ENCODE peak calls at places on chromosomes 3 and 15, in six cellular contexts. C, G, H, I, E and K are unnamed samples.

GRCh38 chr3:73010158-73010557 is 13.5 kb downstream of the PPP4R2 start:
- DNase-seq in C (no peak), G (no peak), H (no peak), I (no peak), E (no peak), K (no peak)

GRCh38 chr3:131708216-131708615 is 205.4 kb upstream of the MRPL3 start:
- DNase-seq in I (no peak), E (no peak), C (no peak), H (no peak), G (no peak), K (no peak)

GRCh38 chr15:90336705-90337141 is 15.4 kb upstream of the ZNF774 start:
- DNase-seq in H (no peak), G (no peak), I (no peak), C (peak), E (no peak), K (no peak)

GRCh38 chr3:180278583-180279188 is 241.9 kb upstream of the PEX5L start:
- DNase-seq in H (no peak), G (no peak), C (no peak), I (no peak), E (no peak), K (no peak)

GRCh38 chr3:30689202-30689641 is 82.8 kb downstream of the TGFBR2 start:
- DNase-seq in I (no peak), H (no peak), E (peak), G (no peak), C (peak), K (no peak)

GRCh38 chr3:160381470-160381869 is 17.6 kb downstream of the IFT80 start:
- DNase-seq in H (no peak), E (no peak), C (no peak), G (no peak), I (no peak), K (no peak)

GRCh38 chr3:182083112-182083511 is 371.4 kb downstream of the SOX2 start:
- DNase-seq in G (no peak), E (no peak), H (no peak), I (no peak), C (peak), K (no peak)

GRCh38 chr3:133130168-133130567 is 92.0 kb downstream of the TMEM108 start:
- DNase-seq in H (no peak), E (no peak), G (no peak), I (no peak), C (no peak), K (no peak)

GRCh38 chr3:107994181-107994580 is 96.7 kb downstream of the CD47 start:
- DNase-seq in G (no peak), H (no peak), E (no peak), C (no peak), I (no peak), K (no peak)

GRCh38 chr3:40713306-40713705 is 188.5 kb downstream of the ZNF621 start:
- DNase-seq in H (no peak), G (no peak), I (no peak), E (no peak), C (no peak), K (no peak)

GRCh38 chr3:27630892-27631291 is 91.2 kb downstream of the EOMES start:
- DNase-seq in C (peak), E (no peak), G (no peak), I (no peak), H (no peak), K (no peak)

GRCh38 chr15:88932271-88932874 is 19.2 kb upstream of the MFGE8 start:
- DNase-seq in H (no peak), C (no peak), E (no peak), I (no peak), G (no peak), K (peak)

GRCh38 chr3:81349941-81350340 is 411.5 kb downstream of the GBE1 start:
- DNase-seq in C (no peak), I (no peak), E (no peak), H (no peak), G (no peak), K (no peak)

GRCh38 chr15:38207591-38207990 is 45.0 kb upstream of the SPRED1 start:
- DNase-seq in I (no peak), E (no peak), G (no peak), C (no peak), H (no peak), K (no peak)

GRCh38 chr15:90192961-90193786 is 8.0 kb upstream of the SEMA4B start:
- DNase-seq in G (no peak), I (no peak), C (no peak), E (no peak), H (no peak), K (no peak)

GRCh38 chr3:52345521-52346110 is 29.5 kb downstream of the DNAH1 start:
- DNase-seq in H (no peak), E (no peak), C (no peak), I (no peak), G (no peak), K (no peak)

GRCh38 chr3:24550588-24550987 is 55.9 kb upstream of the THRB start:
- DNase-seq in C (peak), I (no peak), E (no peak), G (no peak), H (no peak), K (no peak)

DNA sequence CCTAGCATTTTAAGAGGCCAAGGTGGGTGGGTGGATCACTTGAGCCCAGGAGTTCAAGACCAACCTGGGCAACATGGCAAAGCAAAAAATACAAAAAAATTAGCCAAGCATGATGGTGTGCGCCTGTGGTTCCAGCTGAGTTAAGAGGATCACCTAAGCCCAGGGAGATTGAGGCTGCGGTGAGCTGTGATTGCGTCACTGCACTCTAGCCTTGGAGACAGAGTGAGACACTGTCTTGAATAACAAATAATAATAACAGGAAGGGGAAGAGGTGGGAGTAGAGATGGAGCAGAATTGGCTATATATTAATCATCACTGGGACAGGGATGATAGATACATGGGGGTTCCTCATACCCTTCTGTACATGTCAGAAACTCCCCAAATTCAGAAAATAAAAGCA is 23.8 kb upstream of the NMB start:
- DNase-seq in C (no peak), I (no peak), H (no peak), E (peak), G (no peak), K (no peak)
- TF ChIP-seq JUN in C (no peak), I (no peak), H (no peak), E (no peak), G (no peak), K (no peak)

GRCh38 chr3:153209596-153209995 is 47.6 kb downstream of the RAP2B start:
- DNase-seq in H (no peak), G (peak), E (peak), C (peak), I (peak), K (no peak)

GRCh38 chr3:153210660-153211059 is 48.6 kb downstream of the RAP2B start:
- DNase-seq in H (no peak), C (no peak), E (no peak), I (no peak), G (no peak), K (no peak)

GRCh38 chr3:153215971-153216370 is 53.9 kb downstream of the RAP2B start:
- DNase-seq in I (no peak), G (no peak), C (no peak), E (peak), H (no peak), K (no peak)

GRCh38 chr3:153215497-153215896 is 53.5 kb downstream of the RAP2B start:
- DNase-seq in H (no peak), C (no peak), I (no peak), E (no peak), G (no peak), K (no peak)

GRCh38 chr3:153210116-153210515 is 48.1 kb downstream of the RAP2B start:
- DNase-seq in H (peak), E (no peak), G (no peak), I (no peak), C (no peak), K (no peak)
- TF ChIP-seq JUN in H (no peak), E (no peak), G (no peak), I (no peak), C (no peak), K (no peak)

GRCh38 chr15:62559049-62559733 is 394.1 kb upstream of the C2CD4B start:
- DNase-seq in E (no peak), G (no peak), C (no peak), I (no peak), H (no peak), K (no peak)
- TF ChIP-seq JUN in E (no peak), G (no peak), C (no peak), I (no peak), H (no peak), K (no peak)

DNA sequence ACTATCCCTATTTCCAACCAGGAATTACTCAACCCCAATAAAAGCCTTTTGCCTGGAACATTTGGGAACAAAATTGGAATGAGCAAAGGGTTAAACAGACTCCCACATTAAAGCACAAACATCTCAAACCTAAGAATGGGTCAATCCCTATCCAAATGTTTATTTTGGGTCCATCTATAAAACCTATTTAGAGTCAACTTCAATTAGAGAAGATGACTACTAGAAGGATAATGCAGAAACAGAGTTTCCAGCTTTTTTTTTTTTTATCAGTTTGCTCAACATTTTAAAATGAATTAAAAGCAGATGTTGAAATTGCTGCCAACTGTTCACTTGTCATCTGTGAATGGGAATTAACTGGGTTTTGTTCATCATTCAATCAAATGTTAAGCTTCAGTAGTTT is 4.1 kb upstream of the TBC1D23 start:
- DNase-seq in I (no peak), C (no peak), E (no peak), G (no peak), H (no peak), K (no peak)
- TF ChIP-seq JUN in I (no peak), C (no peak), E (no peak), G (no peak), H (no peak), K (no peak)

GRCh38 chr3:146705205-146705604 is 100.1 kb upstream of the PLSCR5 start:
- DNase-seq in H (no peak), C (no peak), G (no peak), E (no peak), I (no peak), K (no peak)
- TF ChIP-seq JUN in H (no peak), C (no peak), G (no peak), E (no peak), I (no peak), K (no peak)

GRCh38 chr3:94483403-94483802 is 420.5 kb downstream of the NSUN3 start:
- DNase-seq in G (no peak), H (no peak), C (no peak), I (no peak), E (no peak), K (no peak)
- TF ChIP-seq JUN in G (no peak), H (no peak), C (no peak), I (no peak), E (no peak), K (no peak)

DNA sequence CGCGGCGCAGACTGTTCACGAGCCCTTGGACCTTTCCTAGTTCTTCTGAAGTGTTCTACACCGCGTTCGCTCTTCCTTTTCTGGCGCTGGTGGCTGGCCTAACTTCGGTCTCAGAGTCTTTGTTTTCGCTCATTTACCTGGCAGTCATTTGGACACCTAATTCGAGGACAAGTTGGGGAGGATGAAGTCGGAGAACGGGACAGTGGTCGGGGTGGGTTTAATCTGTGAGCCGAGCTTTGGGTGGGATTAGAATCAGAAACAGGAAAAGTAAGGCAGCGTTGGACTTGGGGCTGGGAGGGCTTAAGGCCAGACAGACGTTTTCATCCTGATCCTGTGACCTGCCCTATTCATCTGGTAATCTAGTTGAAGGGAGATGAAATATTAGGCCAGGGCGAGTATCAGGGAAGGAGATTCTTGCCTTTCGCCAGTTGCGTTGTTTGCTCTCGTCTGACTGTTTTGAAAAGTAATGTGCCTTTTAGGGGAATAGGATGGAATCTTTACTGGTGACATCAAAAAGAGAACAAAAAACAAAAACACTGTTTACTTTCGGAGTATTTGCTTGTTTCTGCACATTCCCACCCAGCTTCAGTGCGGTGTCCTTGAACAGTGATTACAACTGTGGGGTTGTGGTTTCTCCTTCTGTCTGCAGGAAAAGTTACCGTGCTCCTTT is 1.9 kb downstream of the DIPK2A start:
- DNase-seq in I (no peak), H (no peak), C (peak), E (peak), G (no peak), K (peak)
- TF ChIP-seq JUN in I (no peak), H (no peak), C (no peak), E (no peak), G (no peak), K (no peak)